ENCODE peak calls at places on chromosomes 11 and 22, in five cellular contexts. O is thyroid gland, Q is lower lobe of right lung, Y is tibial nerve, J is psoas muscle. R is an unnamed sample. For H3K4me1, the result is how much of the 10 kb centered on the place peaks cover.

GRCh38 chr11:86174101-86175046 is 70.2 kb upstream of the EED start:
- DNase-seq in O (peak), Q (no peak), Y (peak), J (peak), R (peak)

GRCh38 chr22:30829901-30830550 is 135.4 kb downstream of the OSBP2 start:
- DNase-seq in O (no peak), Q (no peak), Y (no peak), J (no peak), R (no peak)

GRCh38 chr11:124644426-124645280 is 22.0 kb downstream of the TBRG1 start:
- DNase-seq in O (peak), Q (peak), Y (peak), J (peak), R (peak)

GRCh38 chr22:24727218-24727851 is 47.2 kb downstream of the PIWIL3 start:
- DNase-seq in O (peak), Q (no peak), Y (no peak), J (no peak), R (peak)

GRCh38 chr22:35638408-35638807 is 9.8 kb upstream of the APOL6 start:
- DNase-seq in O (peak), Q (peak), Y (peak), J (peak), R (peak)

GRCh38 chr11:94134651-94135512 is 6.2 kb downstream of the PANX1 start:
- DNase-seq in O (peak), Q (no peak), Y (peak), J (peak), R (peak)

GRCh38 chr22:45031629-45032403 is 22.0 kb upstream of the PHF21B start:
- DNase-seq in O (no peak), Q (no peak), Y (no peak), J (no peak), R (no peak)

GRCh38 chr11:111635706-111636045 is 33.4 kb downstream of the SIK2 start:
- DNase-seq in O (peak), Q (no peak), Y (no peak), J (no peak), R (no peak)

GRCh38 chr11:68128682-68129327 is 7.6 kb upstream of the CHKA start:
- DNase-seq in O (peak), Q (peak), Y (no peak), J (peak), R (peak)

GRCh38 chr11:119093951-119094815 is 7.5 kb downstream of the DPAGT1 start:
- DNase-seq in O (peak), Q (peak), Y (peak), J (peak), R (no peak)

GRCh38 chr11:75199412-75199955 is 41.1 kb upstream of the TPBGL start:
- DNase-seq in O (no peak), Q (no peak), Y (no peak), J (no peak), R (no peak)

GRCh38 chr11:102243399-102243884 is 73.8 kb upstream of the BIRC3 start:
- DNase-seq in O (no peak), Q (no peak), Y (no peak), J (no peak), R (no peak)

GRCh38 chr11:45161252-45162063 is 15.0 kb downstream of the PRDM11 start:
- DNase-seq in O (peak), Q (no peak), Y (no peak), J (peak), R (peak)

GRCh38 chr11:69551963-69552362 is 70.5 kb downstream of the LINC01488 start:
- DNase-seq in O (no peak), Q (peak), Y (no peak), J (no peak), R (no peak)

GRCh38 chr11:2540521-2541320 is 95.9 kb downstream of the KCNQ1 start:
- DNase-seq in O (peak), Q (peak), Y (no peak), J (peak), R (no peak)

DNA sequence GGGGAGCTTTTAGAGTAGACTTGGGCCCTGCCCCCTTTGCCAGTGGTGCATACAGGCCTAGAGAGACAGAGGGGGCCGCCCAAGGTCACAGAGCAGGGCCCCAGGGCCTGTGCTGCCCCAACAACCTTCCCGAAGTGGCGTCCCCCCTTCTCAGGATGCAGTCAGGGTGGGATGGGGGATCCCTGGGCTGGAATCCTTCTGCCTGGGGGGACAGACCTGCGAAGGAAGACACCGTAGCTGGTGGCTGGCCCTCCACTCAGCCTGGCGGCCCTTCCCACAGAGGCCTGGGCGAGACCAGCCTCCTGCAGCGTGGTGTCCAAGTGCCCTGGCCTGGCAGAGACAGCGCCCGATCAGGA is 14.4 kb upstream of the EHD1 start:
- DNase-seq in O (no peak), Q (no peak), Y (no peak), J (no peak), R (no peak)
- H3K4me3 ChIP-seq in O (no peak), Q (no peak), Y (no peak), J (no peak), R (no peak)

GRCh38 chr11:65442952-65443351 is 20.4 kb downstream of the NEAT1 start:
- DNase-seq in O (peak), Q (no peak), Y (peak), J (no peak), R (no peak)
- H3K4me1 ChIP-seq in O (half or more), Q (half or more), Y (under half), J (under half), R (under half)

DNA sequence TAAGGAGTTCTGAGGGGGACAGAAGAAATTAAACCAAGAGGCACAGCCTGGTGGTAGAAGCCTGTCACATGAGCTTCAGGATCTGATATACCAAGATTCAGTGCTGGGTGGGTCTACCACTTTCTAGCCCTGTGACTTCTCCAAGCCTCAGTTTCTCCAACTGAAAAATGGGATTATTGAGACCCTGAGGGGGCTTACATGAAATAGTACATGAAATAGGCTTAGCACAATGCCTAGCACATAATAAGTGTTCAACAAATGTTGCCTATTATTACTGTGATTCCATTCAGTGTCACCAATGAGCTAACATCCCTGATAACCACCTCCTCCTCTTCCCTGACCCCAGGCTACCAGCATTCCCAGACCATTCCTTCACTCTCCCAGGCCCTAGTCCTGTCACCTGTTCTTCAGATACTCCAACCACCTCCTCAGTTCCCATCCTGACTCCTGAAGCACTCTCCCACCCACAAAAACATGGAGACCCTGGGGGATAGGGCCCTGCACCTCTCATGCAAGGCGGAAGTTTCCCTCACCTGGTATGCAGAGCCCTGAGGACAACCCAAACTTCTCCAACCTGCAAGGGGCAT is 1.8 kb downstream of the TNKS1BP1 start:
- DNase-seq in O (no peak), Q (no peak), Y (no peak), J (peak), R (no peak)
- TF ChIP-seq CTCF in O (no peak), Q (no peak), Y (no peak), J (no peak), R (no peak)

GRCh38 chr22:37484115-37485005 is 1.8 kb downstream of the MFNG start:
- DNase-seq in O (peak), Q (peak), Y (peak), J (peak), R (peak)

GRCh38 chr22:37486224-37486845 is at the start of gene MFNG:
- DNase-seq in O (peak), Q (peak), Y (peak), J (peak), R (peak)

GRCh38 chr22:37485714-37486223 is 415 bp downstream of the MFNG start:
- DNase-seq in O (no peak), Q (no peak), Y (no peak), J (no peak), R (no peak)

GRCh38 chr22:37483594-37484114 is 2.5 kb downstream of the MFNG start:
- DNase-seq in O (peak), Q (no peak), Y (no peak), J (no peak), R (no peak)

GRCh38 chr22:37485006-37485713 is 1.0 kb downstream of the MFNG start:
- DNase-seq in O (no peak), Q (peak), Y (no peak), J (peak), R (peak)
- H3K4me3 ChIP-seq in O (no peak), Q (peak), Y (peak), J (peak), R (peak)

DNA sequence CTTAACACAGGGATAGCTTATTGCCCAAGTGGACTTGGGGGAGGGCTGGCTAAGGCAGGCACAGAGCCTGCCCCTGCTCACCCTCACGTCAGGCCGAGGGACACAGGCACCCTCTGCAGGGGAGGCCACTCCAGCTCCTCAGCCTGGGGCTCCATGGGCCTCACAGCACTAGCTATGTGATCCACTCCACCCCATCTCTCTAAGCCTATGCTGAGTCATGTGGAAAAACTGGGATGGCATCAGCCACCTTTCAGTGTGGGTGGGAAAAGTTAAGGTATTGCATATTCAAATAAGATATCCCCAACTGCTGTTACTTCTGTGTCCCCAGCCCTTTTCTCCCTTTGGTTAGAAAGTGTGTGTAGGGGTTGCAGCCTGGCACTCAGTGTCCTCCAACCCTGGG is 22.3 kb downstream of the RANGAP1 start:
- DNase-seq in O (no peak), Q (no peak), Y (no peak), J (no peak), R (no peak)
- H3K4me1 ChIP-seq in O (under half), Q (under half), Y (under half), J (under half), R (under half)

GRCh38 chr22:23102776-23103175 is 32.5 kb downstream of the GNAZ start:
- DNase-seq in O (peak), Q (no peak), Y (no peak), J (no peak), R (no peak)

GRCh38 chr22:23104109-23104971 is 34.0 kb downstream of the GNAZ start:
- DNase-seq in O (no peak), Q (no peak), Y (no peak), J (no peak), R (no peak)

GRCh38 chr22:23102002-23102655 is 31.8 kb downstream of the GNAZ start:
- DNase-seq in O (no peak), Q (no peak), Y (no peak), J (no peak), R (no peak)

GRCh38 chr22:23101524-23101923 is 31.2 kb downstream of the GNAZ start:
- DNase-seq in O (no peak), Q (no peak), Y (no peak), J (no peak), R (no peak)

GRCh38 chr22:23103199-23103954 is 33.1 kb downstream of the GNAZ start:
- DNase-seq in O (no peak), Q (no peak), Y (no peak), J (no peak), R (no peak)
- TF ChIP-seq CTCF in O (no peak), Q (no peak), Y (no peak), J (no peak), R (no peak)

DNA sequence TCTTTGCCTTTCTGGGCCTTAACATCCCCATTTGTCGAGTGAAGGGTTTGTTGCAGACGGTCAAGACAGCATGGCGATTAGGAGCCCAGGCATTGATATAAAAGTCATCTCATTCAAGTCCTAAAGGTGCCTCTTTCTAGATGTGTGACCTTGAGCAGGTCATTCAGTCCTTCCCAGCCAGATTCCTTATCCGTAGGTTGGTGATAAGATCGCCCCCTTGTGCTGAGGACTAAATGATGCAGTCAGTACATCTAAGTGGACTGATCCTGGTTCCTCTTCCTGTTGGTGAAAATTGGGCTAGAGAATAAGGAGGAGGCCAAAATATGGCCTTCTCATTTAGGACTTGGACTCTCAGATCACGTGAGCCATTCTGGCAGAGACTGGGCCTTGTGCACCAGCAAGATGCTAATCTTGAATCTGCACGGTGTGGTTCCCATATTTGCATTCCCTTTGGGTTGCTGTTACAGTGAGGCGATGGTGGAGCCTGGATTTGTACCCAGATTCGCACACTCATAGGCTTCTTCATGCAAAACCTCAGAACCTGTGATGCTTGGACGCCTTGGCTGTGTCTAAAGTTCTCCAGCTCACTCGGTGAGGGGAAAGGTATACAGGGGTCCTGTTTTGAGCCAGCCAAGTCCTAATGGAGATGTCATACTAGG is 156.8 kb downstream of the MYO18B start:
- DNase-seq in O (no peak), Q (no peak), Y (no peak), J (no peak), R (no peak)
- H3K4me3 ChIP-seq in O (no peak), Q (no peak), Y (no peak), J (no peak), R (no peak)